ENCODE peak calls at places on chromosome 5, in nine cellular contexts. W is NT2/D1; G is fibroblast of lung; P is adipocyte; Z is left ventricle myocardium inferior; C is colonic mucosa; K is right lobe of liver; Y is pancreas; N is CD4-positive, alpha-beta memory T cell. U is an unnamed sample.

GRCh38 chr5:134736173-134736812 is 2.1 kb upstream of the CAMLG start:
- DNase-seq in W (no peak), Z (no peak), K (no peak), N (no peak), P (no peak), C (no peak), G (no peak), Y (no peak), U (no peak)

GRCh38 chr5:112703866-112704820 is 33.5 kb upstream of the APC start:
- DNase-seq in P (no peak), Y (no peak), K (no peak), C (no peak), G (peak; percentile 59), W (no peak), Z (peak; percentile 39), N (no peak), U (no peak)

GRCh38 chr5:153629027-153629426 is 138.6 kb downstream of the GRIA1 start:
- DNase-seq in G (peak; percentile 97), K (no peak), N (no peak), Y (no peak), C (peak; percentile 17), Z (peak; percentile 18), P (peak; percentile 91), W (peak; percentile 58), U (no peak)

GRCh38 chr5:82234880-82235279 is 43.3 kb downstream of the RPS23 start:
- DNase-seq in C (peak; percentile 36), Y (no peak), N (no peak), G (no peak), P (no peak), W (no peak), K (no peak), Z (no peak), U (no peak)

GRCh38 chr5:43959148-43959547 is 356.2 kb downstream of the NNT start:
- DNase-seq in C (no peak), Y (no peak), K (no peak), P (no peak), G (no peak), N (no peak), W (no peak), Z (no peak), U (no peak)

GRCh38 chr5:50839472-50839871 is 173.0 kb downstream of the PARP8 start:
- DNase-seq in K (no peak), C (no peak), G (no peak), W (no peak), Y (no peak), Z (no peak), P (no peak), N (no peak), U (no peak)

GRCh38 chr5:172603425-172603824 is 37.6 kb upstream of the NEURL1B start:
- DNase-seq in W (no peak), P (peak; percentile 26), N (no peak), C (no peak), Z (no peak), Y (no peak), K (no peak), G (peak; percentile 24), U (no peak)

GRCh38 chr5:40681351-40682311 is 1.9 kb downstream of the PTGER4 start:
- DNase-seq in P (no peak), Y (no peak), W (no peak), N (no peak), Z (peak; percentile 27), K (peak; percentile 68), G (peak; percentile 46), C (peak; percentile 61), U (no peak)

GRCh38 chr5:132475531-132475930 is 15.0 kb downstream of the IRF1 start:
- DNase-seq in N (peak; percentile 17), Z (no peak), W (no peak), P (no peak), K (peak; percentile 77), Y (peak; percentile 57), C (no peak), G (no peak), U (no peak)

GRCh38 chr5:37882636-37883035 is 42.8 kb upstream of the GDNF start:
- DNase-seq in G (peak; percentile 10), K (no peak), Y (no peak), C (no peak), Z (no peak), W (no peak), P (peak; percentile 64), N (no peak), U (no peak)

GRCh38 chr5:150630016-150630415 is 10.4 kb upstream of the SYNPO start:
- DNase-seq in K (peak; percentile 30), Z (no peak), C (no peak), P (no peak), W (no peak), N (no peak), Y (no peak), G (no peak), U (no peak)

GRCh38 chr5:172187118-172188032 is 649 bp downstream of the STK10 start:
- DNase-seq in Y (peak; percentile 73), K (peak; percentile 69), N (peak; percentile 72), P (peak; percentile 89), G (peak; percentile 75), Z (peak; percentile 58), C (peak; percentile 83), W (no peak), U (peak; percentile 19)

GRCh38 chr5:106321242-106321641 is 1349.5 kb downstream of the EFNA5 start:
- DNase-seq in W (no peak), Y (no peak), K (no peak), G (no peak), C (no peak), N (no peak), P (no peak), Z (no peak), U (no peak)

GRCh38 chr5:72378636-72379289 is 58.6 kb downstream of the PTCD2 start:
- DNase-seq in Y (no peak), K (no peak), Z (no peak), N (no peak), C (no peak), G (peak; percentile 86), P (peak; percentile 88), W (no peak), U (no peak)

GRCh38 chr5:65961644-65962043 is 35.3 kb downstream of the ERBIN start:
- DNase-seq in N (no peak), C (no peak), Y (no peak), G (peak; percentile 57), W (no peak), P (peak; percentile 29), Z (no peak), K (no peak), U (no peak)

GRCh38 chr5:153974131-153974812 is 64.4 kb downstream of the FAM114A2 start:
- DNase-seq in K (no peak), P (peak; percentile 78), Y (no peak), G (peak; percentile 59), W (no peak), C (no peak), Z (no peak), N (peak; percentile 41), U (no peak)

GRCh38 chr5:88140396-88140862 is 128.2 kb downstream of the TMEM161B start:
- DNase-seq in Y (no peak), Z (no peak), G (no peak), K (peak; percentile 58), P (no peak), N (no peak), W (no peak), C (no peak), U (peak; percentile 37)

GRCh38 chr5:163867738-163868137 is 362.3 kb downstream of the MAT2B start:
- DNase-seq in K (no peak), W (no peak), N (no peak), C (no peak), Y (no peak), G (peak; percentile 37), P (no peak), Z (no peak), U (no peak)

GRCh38 chr5:171388816-171389168 is 1.1 kb downstream of the NPM1 start:
- DNase-seq in W (no peak), N (no peak), Y (no peak), P (no peak), K (no peak), Z (no peak), C (no peak), G (no peak), U (no peak)

GRCh38 chr5:55063220-55063863 is 39.1 kb upstream of the GZMA start:
- DNase-seq in Z (no peak), Y (no peak), N (no peak), W (no peak), G (no peak), C (no peak), K (no peak), P (peak; percentile 63), U (no peak)

GRCh38 chr5:149528661-149529060 is 22.6 kb downstream of the CSNK1A1 start:
- DNase-seq in P (no peak), Z (no peak), C (no peak), K (no peak), Y (no peak), N (no peak), G (no peak), W (no peak), U (no peak)
- H3K4me1 ChIP-seq in P (peaks cover 60% of the 10 kb centered on the region), Z (peaks cover 100% of the 10 kb centered on the region), C (no peaks in the 10 kb centered on the region), K (no peaks in the 10 kb centered on the region), Y (peaks cover 62% of the 10 kb centered on the region), N (peaks cover 96% of the 10 kb centered on the region), G (peaks cover 5% of the 10 kb centered on the region), W (no peaks in the 10 kb centered on the region), U (peaks cover 13% of the 10 kb centered on the region)

GRCh38 chr5:6194261-6194875 is 184.0 kb downstream of the MED10 start:
- DNase-seq in Y (no peak), C (no peak), W (no peak), K (no peak), P (no peak), G (no peak), Z (no peak), N (no peak), U (no peak)
- H3K4me1 ChIP-seq in Y (no peaks in the 10 kb centered on the region), C (no peaks in the 10 kb centered on the region), W (peaks cover 2% of the 10 kb centered on the region), K (no peaks in the 10 kb centered on the region), P (peaks cover 7% of the 10 kb centered on the region), G (no peaks in the 10 kb centered on the region), Z (no peaks in the 10 kb centered on the region), N (no peaks in the 10 kb centered on the region), U (no peaks in the 10 kb centered on the region)

DNA sequence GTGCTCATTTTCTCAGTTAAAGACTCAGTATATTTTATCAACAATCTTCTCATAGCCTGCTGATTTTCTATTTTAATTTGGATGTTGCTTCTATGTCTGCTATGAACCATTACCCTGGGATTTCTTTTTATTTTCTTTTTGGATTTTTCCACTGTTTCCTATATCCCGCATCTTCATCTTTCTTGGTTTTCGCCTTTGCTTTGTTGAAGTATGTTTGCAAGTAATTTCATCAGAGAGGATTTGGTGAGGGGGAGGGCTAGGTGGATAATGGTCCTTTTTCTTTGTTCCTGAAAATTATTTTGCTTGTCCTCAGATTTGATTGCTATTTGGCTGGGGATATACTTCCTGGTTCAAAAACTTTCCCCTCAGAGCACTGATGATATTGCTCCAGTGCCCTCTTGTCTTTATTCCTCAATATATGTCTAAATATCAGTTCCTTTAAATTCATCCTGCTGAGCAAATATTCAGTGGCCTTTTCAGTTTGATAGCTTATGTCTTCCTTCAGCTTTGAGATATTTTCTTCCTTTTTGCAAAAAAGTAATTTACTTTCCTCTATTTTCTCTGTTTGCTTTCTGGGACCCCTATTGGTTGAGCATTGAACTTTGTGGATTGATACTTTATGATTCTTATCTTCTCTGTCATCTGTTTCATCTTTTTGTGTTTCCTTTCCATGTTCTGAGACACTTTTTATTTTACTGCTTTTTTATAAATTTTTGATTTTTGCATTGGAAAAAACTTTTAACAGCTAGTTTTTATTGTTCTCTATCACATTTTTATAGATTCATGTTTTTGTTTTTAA is 227.6 kb upstream of the ELL2 start:
- DNase-seq in C (no peak), Y (no peak), Z (no peak), W (no peak), K (no peak), G (no peak), N (no peak), P (no peak), U (no peak)
- H3K4me1 ChIP-seq in C (no peaks in the 10 kb centered on the region), Y (no peaks in the 10 kb centered on the region), Z (no peaks in the 10 kb centered on the region), W (no peaks in the 10 kb centered on the region), K (no peaks in the 10 kb centered on the region), G (no peaks in the 10 kb centered on the region), N (no peaks in the 10 kb centered on the region), P (no peaks in the 10 kb centered on the region), U (no peaks in the 10 kb centered on the region)

GRCh38 chr5:80193421-80193820 is 62.4 kb downstream of the SERINC5 start:
- DNase-seq in W (no peak), Z (no peak), G (no peak), C (no peak), P (no peak), N (no peak), K (no peak), Y (no peak), U (no peak)
- H3K4me1 ChIP-seq in W (peaks cover 10% of the 10 kb centered on the region), Z (peaks cover 73% of the 10 kb centered on the region), G (peaks cover 7% of the 10 kb centered on the region), C (no peaks in the 10 kb centered on the region), P (peaks cover 24% of the 10 kb centered on the region), N (peaks cover 92% of the 10 kb centered on the region), K (no peaks in the 10 kb centered on the region), Y (peaks cover 31% of the 10 kb centered on the region), U (peaks cover 18% of the 10 kb centered on the region)

U was measured in prostate gland.